ENCODE peak calls at places on chromosomes 11 and 22, in seven cellular contexts. S, V, U, C, Q, E and O are unnamed samples.

GRCh38 chr11:100515087-100515486 is 172.0 kb upstream of the ARHGAP42 start:
- DNase-seq in S (no peak), V (no peak), U (no peak), C (no peak), Q (no peak), E (no peak), O (no peak)

GRCh38 chr11:107397357-107397756 is 60.3 kb downstream of the CWF19L2 start:
- DNase-seq in S (no peak), V (no peak), U (no peak), C (no peak), Q (no peak), E (no peak), O (no peak)

GRCh38 chr11:125281831-125282595 is 117.5 kb downstream of the PKNOX2 start:
- DNase-seq in S (no peak), V (no peak), U (no peak), C (no peak), Q (no peak), E (no peak), O (no peak)

GRCh38 chr11:2271077-2271326 is 614 bp upstream of the ASCL2 start:
- DNase-seq in S (no peak), V (no peak), U (peak), C (peak), Q (peak), E (no peak), O (no peak)

GRCh38 chr22:48886604-48887393 is 940.9 kb downstream of the BRD1 start:
- DNase-seq in S (no peak), V (no peak), U (no peak), C (no peak), Q (no peak), E (no peak), O (no peak)

GRCh38 chr22:46596032-46596441 is 24.1 kb upstream of the GRAMD4 start:
- DNase-seq in S (no peak), V (no peak), U (no peak), C (no peak), Q (no peak), E (peak), O (no peak)

GRCh38 chr11:97739892-97740782 is 1280.6 kb upstream of the CNTN5 start:
- DNase-seq in S (no peak), V (no peak), U (no peak), C (no peak), Q (no peak), E (peak), O (no peak)

GRCh38 chr11:108223449-108224149 is 732 bp downstream of the ATM start:
- DNase-seq in S (no peak), V (no peak), U (no peak), C (no peak), Q (no peak), E (no peak), O (no peak)

GRCh38 chr11:18721576-18722292 is 4.3 kb downstream of the IGSF22 start:
- DNase-seq in S (peak), V (peak), U (peak), C (no peak), Q (peak), E (peak), O (no peak)

GRCh38 chr11:123180574-123180973 is 14.5 kb downstream of the CLMP start:
- DNase-seq in S (no peak), V (no peak), U (no peak), C (peak), Q (no peak), E (no peak), O (no peak)

GRCh38 chr22:35020517-35020916 is 45.4 kb upstream of the ISX start:
- DNase-seq in S (no peak), V (no peak), U (no peak), C (no peak), Q (no peak), E (no peak), O (no peak)

DNA sequence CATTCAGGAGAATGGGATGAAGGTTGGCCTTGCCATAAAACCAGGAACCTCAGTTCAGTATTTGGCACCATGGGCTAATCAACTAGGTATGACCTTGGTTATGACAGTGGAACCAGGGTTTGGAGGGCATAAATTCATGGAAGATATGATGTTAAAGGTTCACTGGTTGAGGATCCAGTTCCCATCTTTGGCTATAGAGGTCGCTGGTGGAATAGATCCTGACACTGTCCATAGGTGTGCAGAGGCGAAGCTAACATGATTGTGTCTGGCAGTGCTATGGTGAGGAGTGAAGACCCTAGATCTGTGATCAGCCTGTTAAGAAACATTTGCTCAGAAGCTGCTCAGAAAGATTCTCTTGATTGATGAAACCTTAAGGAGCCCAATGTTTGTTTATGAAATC is 5.7 kb downstream of the NF2 start:
- DNase-seq in S (no peak), V (no peak), U (no peak), C (no peak), Q (no peak), E (no peak), O (no peak)
- TF ChIP-seq CTCF in S (no peak), V (no peak), U (peak), C (no peak), Q (no peak), E (no peak), O (no peak)

DNA sequence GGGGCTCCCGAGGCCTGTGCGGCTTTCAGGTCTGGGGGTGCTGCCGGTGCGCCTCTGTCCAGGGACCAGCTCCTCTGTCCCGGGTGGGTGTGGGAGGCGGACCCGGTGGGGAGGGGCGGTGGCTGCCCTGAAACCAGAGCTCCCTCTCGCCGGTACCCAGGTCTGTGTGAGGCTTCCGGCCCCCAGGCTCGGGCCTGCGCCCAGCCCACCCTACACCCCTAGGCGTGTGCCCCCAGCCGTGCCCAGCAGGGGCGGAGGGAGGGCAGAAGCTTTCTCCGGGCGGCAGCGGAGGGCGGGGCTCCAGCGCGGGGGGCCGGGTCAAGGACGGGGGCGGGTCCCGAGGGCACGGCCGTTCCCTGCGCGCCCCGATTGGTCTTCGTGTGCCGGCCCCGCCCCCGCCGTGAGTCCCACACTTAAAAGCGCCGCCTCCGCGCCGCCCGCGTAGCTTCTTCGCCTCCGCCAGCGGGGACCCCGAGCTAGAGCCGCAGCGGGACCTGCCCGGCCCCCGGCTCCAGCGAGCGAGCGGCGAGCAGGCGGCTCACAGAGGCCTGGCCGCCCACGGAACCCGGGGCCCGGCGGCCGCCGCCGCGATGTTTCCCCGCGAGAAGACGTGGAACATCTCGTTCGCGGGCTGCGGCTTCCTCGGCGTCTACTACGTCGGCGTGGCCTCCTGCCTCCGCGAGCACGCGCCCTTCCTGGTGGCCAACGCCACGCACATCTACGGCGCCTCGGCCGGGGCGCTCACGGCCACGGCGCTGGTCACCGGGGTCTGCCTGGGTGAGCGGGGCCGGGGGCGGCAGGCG is 616 bp downstream of the PNPLA2 start:
- DNase-seq in S (no peak), V (peak), U (peak), C (peak), Q (peak), E (peak), O (no peak)
- TF ChIP-seq POLR2AphosphoS5 in S (peak), V (peak), U (peak), C (peak), Q (peak), E (peak), O (no peak)

GRCh38 chr11:119484741-119485605 is 62.0 kb upstream of the THY1 start:
- DNase-seq in S (no peak), V (no peak), U (no peak), C (peak), Q (peak), E (no peak), O (no peak)
- TF ChIP-seq CTCF in S (no peak), V (no peak), U (no peak), C (no peak), Q (no peak), E (no peak), O (no peak)

DNA sequence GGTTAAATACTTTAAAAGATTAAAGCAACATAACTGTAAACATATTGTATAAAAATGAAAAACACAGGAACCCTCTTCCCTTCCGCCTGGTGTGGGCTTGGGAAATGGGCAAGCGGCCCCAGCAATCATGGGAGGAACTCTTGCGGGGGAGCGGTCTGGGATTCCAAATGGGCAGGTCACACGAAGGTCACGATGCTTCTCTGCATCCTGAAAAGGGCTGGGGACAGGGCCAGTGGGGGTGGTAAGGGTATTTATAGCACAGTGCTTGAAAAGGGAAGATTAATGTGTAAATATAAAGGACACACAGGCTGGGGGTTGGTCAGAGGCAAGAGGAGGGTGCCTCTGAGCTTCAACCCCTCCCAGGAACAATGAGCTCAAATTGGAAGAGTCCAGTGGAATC is 46.9 kb upstream of the OR4B1 start:
- DNase-seq in S (no peak), V (no peak), U (no peak), C (no peak), Q (no peak), E (no peak), O (no peak)
- TF ChIP-seq POLR2AphosphoS5 in S (no peak), V (no peak), U (no peak), C (no peak), Q (no peak), E (no peak), O (no peak)

GRCh38 chr11:57641426-57641825 is 8.3 kb downstream of the YPEL4 start:
- DNase-seq in S (no peak), V (no peak), U (no peak), C (no peak), Q (no peak), E (peak), O (no peak)

GRCh38 chr11:57645716-57646085 is 4.0 kb downstream of the YPEL4 start:
- DNase-seq in S (no peak), V (no peak), U (no peak), C (no peak), Q (no peak), E (no peak), O (no peak)

GRCh38 chr11:57646221-57646620 is 3.5 kb downstream of the YPEL4 start:
- DNase-seq in S (no peak), V (no peak), U (no peak), C (no peak), Q (no peak), E (no peak), O (no peak)

GRCh38 chr11:57644748-57645715 is 4.7 kb downstream of the YPEL4 start:
- DNase-seq in S (peak), V (peak), U (peak), C (peak), Q (peak), E (peak), O (no peak)

DNA sequence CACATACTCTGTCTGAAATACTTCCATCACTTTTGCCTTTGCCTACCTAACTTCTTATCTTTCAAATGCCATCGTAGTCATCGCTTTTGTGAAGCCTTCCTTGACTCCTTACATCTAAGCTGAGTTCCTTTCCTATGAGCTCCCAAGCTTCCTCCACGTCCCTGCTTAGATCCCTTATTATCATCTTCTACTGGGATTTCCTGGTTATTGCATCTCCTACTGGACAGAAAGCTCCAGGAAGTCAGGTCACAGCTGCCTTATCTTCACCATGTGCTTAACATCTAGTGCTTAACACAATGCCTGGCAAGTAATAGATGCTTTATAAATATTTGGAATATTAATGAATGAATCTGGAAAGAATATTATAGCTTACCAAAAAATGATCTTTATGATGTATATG is 5.9 kb downstream of the YPEL4 start:
- DNase-seq in S (no peak), V (no peak), U (no peak), C (no peak), Q (no peak), E (no peak), O (no peak)
- TF ChIP-seq CTCF in S (no peak), V (no peak), U (no peak), C (no peak), Q (no peak), E (no peak), O (no peak)

DNA sequence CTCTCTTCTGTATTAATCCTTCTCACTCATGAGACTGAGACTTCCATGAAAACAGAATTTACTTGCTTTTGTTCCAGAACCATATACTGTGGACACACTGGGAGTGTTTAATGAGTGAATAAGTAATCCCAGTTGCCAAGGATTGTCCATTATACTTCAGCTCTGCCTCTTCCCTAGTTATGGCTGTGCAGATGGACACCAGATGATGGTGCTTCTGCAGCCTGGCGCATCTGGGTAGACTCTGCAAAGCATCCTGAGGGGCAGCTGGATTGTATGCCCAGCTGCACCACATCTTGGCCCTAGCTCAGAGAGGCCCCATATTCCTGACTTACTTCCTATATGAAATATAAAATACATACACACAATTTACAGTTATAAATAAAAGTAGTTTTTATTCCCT is 43.5 kb downstream of the DBX1 start:
- DNase-seq in S (no peak), V (no peak), U (no peak), C (no peak), Q (no peak), E (peak), O (no peak)
- TF ChIP-seq POLR2AphosphoS5 in S (no peak), V (no peak), U (peak), C (no peak), Q (no peak), E (no peak), O (no peak)

GRCh38 chr11:90438069-90438468 is 215.2 kb upstream of the CHORDC1 start:
- DNase-seq in S (no peak), V (no peak), U (no peak), C (no peak), Q (no peak), E (no peak), O (no peak)

DNA sequence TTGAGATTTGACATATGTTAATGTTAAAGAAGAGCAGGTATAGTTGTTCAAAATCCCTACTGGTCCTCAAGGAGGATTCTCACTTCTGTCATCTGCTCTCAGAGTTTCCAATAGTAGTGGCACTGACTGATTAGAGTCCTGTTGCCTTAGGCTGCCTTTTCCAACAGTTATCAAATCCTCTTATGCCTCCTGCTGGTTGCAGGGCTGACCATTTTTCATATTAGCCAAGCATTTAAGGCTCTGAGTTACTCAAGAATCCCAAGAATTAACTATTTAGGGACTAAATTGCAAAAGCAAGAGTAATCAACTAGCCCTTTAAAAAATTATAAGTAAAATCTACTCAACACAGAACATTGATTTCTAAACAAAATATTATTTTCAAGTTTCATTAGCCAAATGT is 212.0 kb upstream of the CHORDC1 start:
- DNase-seq in S (no peak), V (peak), U (no peak), C (no peak), Q (no peak), E (no peak), O (no peak)
- TF ChIP-seq CTCF in S (peak), V (peak), U (no peak), C (no peak), Q (no peak), E (peak), O (no peak)